ENCODE peak calls at places on chromosomes 5 and 9, in eight cellular contexts. One of them, this sample, is unnamed.

GRCh38 chr5:88868453-88869068 is 14.4 kb downstream of the MEF2C start:
- DNase-seq in fibroblast of villous mesenchyme: no peak
- DNase-seq in mucosa of gallbladder: no peak
- DNase-seq in cardiac muscle cell: no peak
- DNase-seq in cardiac septum: no peak
- DNase-seq in stomach: no peak
- DNase-seq in AG08396: no peak
- DNase-seq in globus pallidus: no peak
- DNase-seq in this sample: no peak

GRCh38 chr9:70420267-70421019 is 6.0 kb upstream of the KLF9 start:
- DNase-seq in fibroblast of villous mesenchyme: peak
- DNase-seq in mucosa of gallbladder: peak
- DNase-seq in AG08396: peak
- DNase-seq in stomach: peak
- DNase-seq in globus pallidus: peak
- DNase-seq in cardiac muscle cell: peak
- DNase-seq in cardiac septum: peak
- DNase-seq in this sample: peak

GRCh38 chr5:66967102-66967501 is 229.5 kb downstream of the CD180 start:
- DNase-seq in globus pallidus: no peak
- DNase-seq in stomach: no peak
- DNase-seq in AG08396: no peak
- DNase-seq in mucosa of gallbladder: no peak
- DNase-seq in cardiac septum: no peak
- DNase-seq in cardiac muscle cell: no peak
- DNase-seq in fibroblast of villous mesenchyme: peak
- DNase-seq in this sample: peak

GRCh38 chr5:158593925-158594324 is 505.8 kb downstream of the EBF1 start:
- DNase-seq in mucosa of gallbladder: no peak
- DNase-seq in AG08396: no peak
- DNase-seq in cardiac muscle cell: no peak
- DNase-seq in stomach: no peak
- DNase-seq in globus pallidus: no peak
- DNase-seq in fibroblast of villous mesenchyme: no peak
- DNase-seq in cardiac septum: no peak
- DNase-seq in this sample: no peak

GRCh38 chr5:60514152-60514551 is 185.8 kb downstream of the DEPDC1B start:
- DNase-seq in stomach: no peak
- DNase-seq in cardiac muscle cell: no peak
- DNase-seq in cardiac septum: no peak
- DNase-seq in AG08396: no peak
- DNase-seq in mucosa of gallbladder: no peak
- DNase-seq in globus pallidus: no peak
- DNase-seq in fibroblast of villous mesenchyme: peak
- DNase-seq in this sample: no peak

GRCh38 chr9:89873801-89874200 is 269.0 kb downstream of the GADD45G start:
- DNase-seq in stomach: no peak
- DNase-seq in fibroblast of villous mesenchyme: no peak
- DNase-seq in mucosa of gallbladder: no peak
- DNase-seq in globus pallidus: no peak
- DNase-seq in cardiac muscle cell: no peak
- DNase-seq in cardiac septum: peak
- DNase-seq in AG08396: no peak
- DNase-seq in this sample: no peak

GRCh38 chr5:159449925-159450324 is 119.6 kb upstream of the IL12B start:
- DNase-seq in fibroblast of villous mesenchyme: no peak
- DNase-seq in AG08396: no peak
- DNase-seq in cardiac muscle cell: no peak
- DNase-seq in mucosa of gallbladder: no peak
- DNase-seq in stomach: no peak
- DNase-seq in cardiac septum: no peak
- DNase-seq in globus pallidus: no peak
- DNase-seq in this sample: peak

GRCh38 chr5:1856596-1857255 is 26.0 kb downstream of the IRX4 start:
- DNase-seq in stomach: no peak
- DNase-seq in mucosa of gallbladder: no peak
- DNase-seq in AG08396: no peak
- DNase-seq in cardiac muscle cell: no peak
- DNase-seq in globus pallidus: no peak
- DNase-seq in cardiac septum: no peak
- DNase-seq in fibroblast of villous mesenchyme: no peak
- DNase-seq in this sample: no peak

GRCh38 chr5:72541501-72542235 is 34.5 kb upstream of the ZNF366 start:
- DNase-seq in stomach: no peak
- DNase-seq in AG08396: no peak
- DNase-seq in cardiac muscle cell: no peak
- DNase-seq in globus pallidus: peak
- DNase-seq in mucosa of gallbladder: no peak
- DNase-seq in cardiac septum: no peak
- DNase-seq in fibroblast of villous mesenchyme: no peak
- DNase-seq in this sample: no peak

This sample was measured in EH.